ENCODE peak calls at places on chromosomes 12 and 14, in five cellular contexts. One of them, this sample, is unnamed. For H3K4me1, the result is how much of the 10 kb centered on the place peaks cover.

GRCh38 chr14:79658224-79658623 is 553.1 kb downstream of the DIO2 start:
- DNase-seq in tibial artery: no peak
- DNase-seq in effector memory CD4-positive, alpha-beta T cell: no peak
- DNase-seq in Peyer's patch: no peak
- DNase-seq in heart left ventricle: no peak
- DNase-seq in this sample: no peak

GRCh38 chr14:36647827-36648753 is 13.6 kb upstream of the PAX9 start:
- DNase-seq in tibial artery: no peak
- DNase-seq in Peyer's patch: peak
- DNase-seq in effector memory CD4-positive, alpha-beta T cell: no peak
- DNase-seq in heart left ventricle: no peak
- DNase-seq in this sample: no peak

GRCh38 chr14:100873083-100873482 is 30.4 kb downstream of the RTL1 start:
- DNase-seq in Peyer's patch: peak
- DNase-seq in tibial artery: no peak
- DNase-seq in effector memory CD4-positive, alpha-beta T cell: no peak
- DNase-seq in heart left ventricle: no peak
- DNase-seq in this sample: no peak

GRCh38 chr12:81080431-81080983 is 2.6 kb downstream of the ACSS3 start:
- DNase-seq in tibial artery: no peak
- DNase-seq in effector memory CD4-positive, alpha-beta T cell: no peak
- DNase-seq in heart left ventricle: no peak
- DNase-seq in Peyer's patch: no peak
- DNase-seq in this sample: no peak

GRCh38 chr12:5200276-5201087 is 156.8 kb downstream of the KCNA5 start:
- DNase-seq in effector memory CD4-positive, alpha-beta T cell: no peak
- DNase-seq in Peyer's patch: peak
- DNase-seq in tibial artery: peak
- DNase-seq in heart left ventricle: peak
- DNase-seq in this sample: no peak

GRCh38 chr14:95515523-95516517 is 630 bp downstream of the SYNE3 start:
- DNase-seq in tibial artery: peak
- DNase-seq in effector memory CD4-positive, alpha-beta T cell: peak
- DNase-seq in heart left ventricle: peak
- DNase-seq in Peyer's patch: peak
- DNase-seq in this sample: peak

GRCh38 chr14:77099425-77100167 is 1.5 kb downstream of the CIPC start:
- DNase-seq in effector memory CD4-positive, alpha-beta T cell: no peak
- DNase-seq in tibial artery: no peak
- DNase-seq in heart left ventricle: no peak
- DNase-seq in Peyer's patch: no peak
- DNase-seq in this sample: no peak

GRCh38 chr12:125183187-125184067 is 118.2 kb downstream of the AACS start:
- DNase-seq in effector memory CD4-positive, alpha-beta T cell: peak
- DNase-seq in heart left ventricle: peak
- DNase-seq in tibial artery: peak
- DNase-seq in Peyer's patch: peak
- DNase-seq in this sample: peak

GRCh38 chr14:72850360-72850759 is 43.5 kb downstream of the DPF3 start:
- DNase-seq in heart left ventricle: no peak
- DNase-seq in tibial artery: no peak
- DNase-seq in effector memory CD4-positive, alpha-beta T cell: no peak
- DNase-seq in Peyer's patch: no peak
- DNase-seq in this sample: no peak

GRCh38 chr14:20711275-20712069 is 22.9 kb downstream of the ANG start:
- DNase-seq in tibial artery: no peak
- DNase-seq in heart left ventricle: no peak
- DNase-seq in Peyer's patch: no peak
- DNase-seq in effector memory CD4-positive, alpha-beta T cell: no peak
- DNase-seq in this sample: no peak

GRCh38 chr14:23353433-23353780 is 720 bp upstream of the SLC22A17 start:
- DNase-seq in tibial artery: no peak
- DNase-seq in heart left ventricle: no peak
- DNase-seq in Peyer's patch: no peak
- DNase-seq in effector memory CD4-positive, alpha-beta T cell: no peak
- DNase-seq in this sample: no peak

GRCh38 chr14:23354990-23355389 is 2.3 kb upstream of the SLC22A17 start:
- DNase-seq in effector memory CD4-positive, alpha-beta T cell: no peak
- DNase-seq in tibial artery: no peak
- DNase-seq in heart left ventricle: no peak
- DNase-seq in Peyer's patch: no peak
- DNase-seq in this sample: no peak

GRCh38 chr14:23351681-23352505 is 794 bp downstream of the SLC22A17 start:
- DNase-seq in effector memory CD4-positive, alpha-beta T cell: no peak
- DNase-seq in Peyer's patch: no peak
- DNase-seq in heart left ventricle: no peak
- DNase-seq in tibial artery: no peak
- DNase-seq in this sample: no peak

GRCh38 chr14:23356036-23356435 is 3.3 kb upstream of the SLC22A17 start:
- DNase-seq in tibial artery: no peak
- DNase-seq in effector memory CD4-positive, alpha-beta T cell: no peak
- DNase-seq in heart left ventricle: no peak
- DNase-seq in Peyer's patch: no peak
- DNase-seq in this sample: no peak

GRCh38 chr14:23352506-23353432 is at the start of gene SLC22A17:
- DNase-seq in Peyer's patch: peak
- DNase-seq in heart left ventricle: peak
- DNase-seq in effector memory CD4-positive, alpha-beta T cell: no peak
- DNase-seq in tibial artery: peak
- DNase-seq in this sample: peak
- H3K4me3 ChIP-seq in Peyer's patch: peak
- H3K4me3 ChIP-seq in heart left ventricle: peak
- H3K4me3 ChIP-seq in effector memory CD4-positive, alpha-beta T cell: peak
- H3K4me3 ChIP-seq in tibial artery: peak
- H3K4me3 ChIP-seq in this sample: no peak

GRCh38 chr12:45220961-45221360 is 5.1 kb downstream of the ANO6 start:
- DNase-seq in tibial artery: no peak
- DNase-seq in effector memory CD4-positive, alpha-beta T cell: no peak
- DNase-seq in heart left ventricle: no peak
- DNase-seq in Peyer's patch: no peak
- DNase-seq in this sample: no peak

GRCh38 chr12:45224311-45224710 is 8.4 kb downstream of the ANO6 start:
- DNase-seq in Peyer's patch: no peak
- DNase-seq in heart left ventricle: no peak
- DNase-seq in tibial artery: no peak
- DNase-seq in effector memory CD4-positive, alpha-beta T cell: no peak
- DNase-seq in this sample: no peak

GRCh38 chr12:45220366-45220931 is 4.6 kb downstream of the ANO6 start:
- DNase-seq in heart left ventricle: no peak
- DNase-seq in Peyer's patch: no peak
- DNase-seq in tibial artery: no peak
- DNase-seq in effector memory CD4-positive, alpha-beta T cell: no peak
- DNase-seq in this sample: no peak

GRCh38 chr12:45227668-45228067 is 11.8 kb downstream of the ANO6 start:
- DNase-seq in heart left ventricle: no peak
- DNase-seq in effector memory CD4-positive, alpha-beta T cell: no peak
- DNase-seq in Peyer's patch: no peak
- DNase-seq in tibial artery: no peak
- DNase-seq in this sample: no peak

DNA sequence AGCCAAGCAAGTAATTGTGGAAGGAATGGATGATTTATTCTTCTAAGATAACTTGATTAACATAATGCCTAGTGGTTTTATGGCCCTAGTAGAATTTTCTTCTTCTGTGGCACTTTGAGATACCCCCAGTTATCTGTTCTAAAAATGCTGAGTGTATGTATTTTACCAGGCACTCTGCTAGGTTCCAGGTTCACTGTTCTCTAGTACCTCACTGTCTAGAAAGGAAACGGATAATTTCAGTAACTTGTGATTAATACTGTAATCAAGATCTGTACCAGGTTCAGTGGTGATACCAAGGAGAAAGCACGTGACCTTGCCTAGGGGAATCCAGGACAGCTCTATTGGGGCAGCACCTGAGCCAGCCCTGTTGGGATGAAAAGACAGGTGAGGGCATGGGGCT is 8.0 kb downstream of the ANO6 start:
- DNase-seq in heart left ventricle: no peak
- DNase-seq in Peyer's patch: no peak
- DNase-seq in tibial artery: no peak
- DNase-seq in effector memory CD4-positive, alpha-beta T cell: no peak
- DNase-seq in this sample: no peak
- H3K4me1 ChIP-seq in heart left ventricle: under half
- H3K4me1 ChIP-seq in Peyer's patch: under half
- H3K4me1 ChIP-seq in tibial artery: under half
- H3K4me1 ChIP-seq in effector memory CD4-positive, alpha-beta T cell: under half
- H3K4me1 ChIP-seq in this sample: under half

GRCh38 chr14:49970474-49971147 is 77.7 kb downstream of the ARF6 start:
- DNase-seq in effector memory CD4-positive, alpha-beta T cell: no peak
- DNase-seq in Peyer's patch: no peak
- DNase-seq in heart left ventricle: no peak
- DNase-seq in tibial artery: no peak
- DNase-seq in this sample: no peak
- H3K27ac ChIP-seq in effector memory CD4-positive, alpha-beta T cell: peak
- H3K27ac ChIP-seq in Peyer's patch: peak
- H3K27ac ChIP-seq in heart left ventricle: peak
- H3K27ac ChIP-seq in tibial artery: peak
- H3K27ac ChIP-seq in this sample: peak

GRCh38 chr12:94694732-94695131 is 44.4 kb upstream of the TMCC3 start:
- DNase-seq in tibial artery: no peak
- DNase-seq in heart left ventricle: no peak
- DNase-seq in effector memory CD4-positive, alpha-beta T cell: no peak
- DNase-seq in Peyer's patch: no peak
- DNase-seq in this sample: no peak

GRCh38 chr12:94689646-94690036 is 39.3 kb upstream of the TMCC3 start:
- DNase-seq in Peyer's patch: no peak
- DNase-seq in heart left ventricle: no peak
- DNase-seq in tibial artery: no peak
- DNase-seq in effector memory CD4-positive, alpha-beta T cell: no peak
- DNase-seq in this sample: no peak

GRCh38 chr12:94686834-94687628 is 36.7 kb upstream of the TMCC3 start:
- DNase-seq in tibial artery: no peak
- DNase-seq in effector memory CD4-positive, alpha-beta T cell: no peak
- DNase-seq in Peyer's patch: no peak
- DNase-seq in heart left ventricle: no peak
- DNase-seq in this sample: no peak

GRCh38 chr12:94689002-94689645 is 38.8 kb upstream of the TMCC3 start:
- DNase-seq in effector memory CD4-positive, alpha-beta T cell: no peak
- DNase-seq in tibial artery: no peak
- DNase-seq in heart left ventricle: no peak
- DNase-seq in Peyer's patch: no peak
- DNase-seq in this sample: no peak

GRCh38 chr12:94690199-94690695 is 39.9 kb upstream of the TMCC3 start:
- DNase-seq in tibial artery: no peak
- DNase-seq in heart left ventricle: no peak
- DNase-seq in effector memory CD4-positive, alpha-beta T cell: no peak
- DNase-seq in Peyer's patch: no peak
- DNase-seq in this sample: no peak
- H3K4me3 ChIP-seq in tibial artery: peak
- H3K4me3 ChIP-seq in heart left ventricle: peak
- H3K4me3 ChIP-seq in effector memory CD4-positive, alpha-beta T cell: no peak
- H3K4me3 ChIP-seq in Peyer's patch: no peak
- H3K4me3 ChIP-seq in this sample: no peak

GRCh38 chr14:89215166-89215940 is 201.7 kb downstream of the FOXN3 start:
- DNase-seq in tibial artery: no peak
- DNase-seq in effector memory CD4-positive, alpha-beta T cell: no peak
- DNase-seq in Peyer's patch: no peak
- DNase-seq in heart left ventricle: no peak
- DNase-seq in this sample: no peak

GRCh38 chr14:89217876-89218275 is 199.2 kb downstream of the FOXN3 start:
- DNase-seq in heart left ventricle: no peak
- DNase-seq in tibial artery: no peak
- DNase-seq in Peyer's patch: no peak
- DNase-seq in effector memory CD4-positive, alpha-beta T cell: no peak
- DNase-seq in this sample: no peak

GRCh38 chr14:89207925-89208328 is 209.1 kb downstream of the FOXN3 start:
- DNase-seq in effector memory CD4-positive, alpha-beta T cell: no peak
- DNase-seq in heart left ventricle: no peak
- DNase-seq in tibial artery: no peak
- DNase-seq in Peyer's patch: no peak
- DNase-seq in this sample: no peak

GRCh38 chr14:89214221-89214965 is 202.6 kb downstream of the FOXN3 start:
- DNase-seq in Peyer's patch: peak
- DNase-seq in effector memory CD4-positive, alpha-beta T cell: no peak
- DNase-seq in heart left ventricle: peak
- DNase-seq in tibial artery: peak
- DNase-seq in this sample: no peak

DNA sequence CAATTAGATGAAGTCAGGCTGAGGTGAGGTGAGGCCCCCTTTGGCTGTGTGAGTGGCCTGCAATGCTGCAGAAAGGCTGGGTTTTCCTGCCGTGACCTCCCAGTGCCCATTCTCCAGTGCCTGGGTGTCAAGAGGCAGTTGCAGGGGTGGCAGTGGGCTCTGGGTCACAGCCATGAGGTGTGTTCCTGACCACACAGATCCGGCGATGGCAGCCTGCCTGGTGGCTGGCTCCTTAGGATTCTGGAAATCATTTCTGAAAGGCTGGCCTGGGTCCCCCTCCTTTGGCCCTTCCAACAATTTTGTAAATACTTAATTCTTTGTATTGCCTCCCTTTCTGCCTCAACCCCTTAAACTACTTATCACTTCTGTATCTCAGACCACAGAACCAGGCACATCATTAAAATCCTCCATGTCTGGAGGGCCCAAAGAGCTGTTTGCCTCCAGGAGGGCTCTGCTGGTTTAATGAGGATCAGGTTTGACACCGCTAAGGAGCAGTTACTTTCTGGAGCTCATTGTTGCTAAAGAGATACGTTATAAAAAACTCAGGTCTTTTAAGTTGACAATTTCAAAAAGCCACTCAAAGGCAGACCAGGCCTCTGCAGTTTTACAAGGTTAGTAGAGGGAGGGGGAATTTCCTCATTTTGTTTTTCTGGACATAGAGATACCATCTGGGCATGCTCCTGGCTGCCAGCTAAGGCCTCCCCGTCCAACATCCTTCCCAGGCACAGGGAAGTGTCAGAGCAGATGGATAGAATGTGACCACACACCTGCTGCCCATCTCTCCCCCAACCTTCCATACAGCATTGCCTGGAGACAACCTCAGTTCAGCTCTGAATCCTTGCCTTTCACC is 204.4 kb downstream of the FOXN3 start:
- DNase-seq in heart left ventricle: no peak
- DNase-seq in tibial artery: no peak
- DNase-seq in Peyer's patch: no peak
- DNase-seq in effector memory CD4-positive, alpha-beta T cell: no peak
- DNase-seq in this sample: no peak
- H3K4me1 ChIP-seq in heart left ventricle: under half
- H3K4me1 ChIP-seq in tibial artery: under half
- H3K4me1 ChIP-seq in Peyer's patch: under half
- H3K4me1 ChIP-seq in effector memory CD4-positive, alpha-beta T cell: under half
- H3K4me1 ChIP-seq in this sample: under half

GRCh38 chr14:61571931-61572330 is 123.4 kb upstream of the HIF1A start:
- DNase-seq in tibial artery: no peak
- DNase-seq in Peyer's patch: no peak
- DNase-seq in effector memory CD4-positive, alpha-beta T cell: no peak
- DNase-seq in heart left ventricle: no peak
- DNase-seq in this sample: no peak

GRCh38 chr14:61570188-61570960 is 124.9 kb upstream of the HIF1A start:
- DNase-seq in effector memory CD4-positive, alpha-beta T cell: no peak
- DNase-seq in heart left ventricle: no peak
- DNase-seq in Peyer's patch: no peak
- DNase-seq in tibial artery: no peak
- DNase-seq in this sample: no peak

GRCh38 chr14:61569308-61569707 is 126.0 kb upstream of the HIF1A start:
- DNase-seq in effector memory CD4-positive, alpha-beta T cell: no peak
- DNase-seq in tibial artery: no peak
- DNase-seq in heart left ventricle: no peak
- DNase-seq in Peyer's patch: no peak
- DNase-seq in this sample: no peak

GRCh38 chr14:61569783-61570182 is 125.5 kb upstream of the HIF1A start:
- DNase-seq in Peyer's patch: no peak
- DNase-seq in heart left ventricle: peak
- DNase-seq in tibial artery: peak
- DNase-seq in effector memory CD4-positive, alpha-beta T cell: no peak
- DNase-seq in this sample: peak

GRCh38 chr14:61570961-61571299 is 124.4 kb upstream of the HIF1A start:
- DNase-seq in heart left ventricle: no peak
- DNase-seq in Peyer's patch: no peak
- DNase-seq in effector memory CD4-positive, alpha-beta T cell: no peak
- DNase-seq in tibial artery: no peak
- DNase-seq in this sample: no peak
- H3K27ac ChIP-seq in heart left ventricle: peak
- H3K27ac ChIP-seq in Peyer's patch: no peak
- H3K27ac ChIP-seq in effector memory CD4-positive, alpha-beta T cell: no peak
- H3K27ac ChIP-seq in tibial artery: peak
- H3K27ac ChIP-seq in this sample: no peak